ENCODE peak calls at places on chromosomes 12 and 14, in six cellular contexts. P, M, E, B, Z and A are unnamed samples.

GRCh38 chr12:102216086-102216691 is 18.6 kb upstream of the PMCH start:
- DNase-seq in P (no peak), M (peak), E (no peak), B (no peak), Z (no peak), A (no peak)

GRCh38 chr12:101671157-101671791 is 26.2 kb upstream of the CHPT1 start:
- DNase-seq in P (no peak), M (no peak), E (no peak), B (peak), Z (peak), A (no peak)

GRCh38 chr12:29640589-29641345 is 143.0 kb downstream of the TMTC1 start:
- DNase-seq in P (no peak), M (no peak), E (peak), B (no peak), Z (peak), A (no peak)

GRCh38 chr14:69107407-69108003 is 45.4 kb downstream of the DCAF5 start:
- DNase-seq in P (peak), M (peak), E (peak), B (no peak), Z (no peak), A (no peak)

GRCh38 chr14:68471029-68471963 is 321.6 kb downstream of the ZFP36L1 start:
- DNase-seq in P (peak), M (no peak), E (no peak), B (no peak), Z (no peak), A (no peak)

GRCh38 chr14:24277606-24278321 is 6.4 kb upstream of the RABGGTA start:
- DNase-seq in P (no peak), M (no peak), E (no peak), B (peak), Z (peak), A (no peak)

GRCh38 chr12:102757154-102757873 is 159.7 kb downstream of the PAH start:
- DNase-seq in P (no peak), M (no peak), E (peak), B (no peak), Z (peak), A (no peak)

GRCh38 chr12:113113397-113113796 is 22.2 kb downstream of the RASAL1 start:
- DNase-seq in P (no peak), M (no peak), E (no peak), B (no peak), Z (no peak), A (no peak)

GRCh38 chr12:121245031-121245430 is 35.1 kb downstream of the P2RX4 start:
- DNase-seq in P (no peak), M (no peak), E (no peak), B (no peak), Z (no peak), A (no peak)

GRCh38 chr14:96051642-96052540 is 12.7 kb downstream of the C14orf132 start:
- DNase-seq in P (no peak), M (no peak), E (no peak), B (no peak), Z (no peak), A (no peak)

GRCh38 chr12:11513288-11513687 is 117.9 kb upstream of the PRB2 start:
- DNase-seq in P (no peak), M (no peak), E (no peak), B (no peak), Z (no peak), A (no peak)

GRCh38 chr12:116964004-116964739 is 53.4 kb downstream of the FBXW8 start:
- DNase-seq in P (no peak), M (no peak), E (no peak), B (no peak), Z (no peak), A (no peak)

GRCh38 chr12:93786669-93787397 is 109.7 kb downstream of the CRADD start:
- DNase-seq in P (no peak), M (peak), E (no peak), B (no peak), Z (no peak), A (no peak)

GRCh38 chr12:28114488-28114887 is 75.8 kb upstream of the CCDC91 start:
- DNase-seq in P (no peak), M (no peak), E (no peak), B (no peak), Z (no peak), A (no peak)

GRCh38 chr12:66388512-66388911 is 86.2 kb downstream of the HELB start:
- DNase-seq in P (no peak), M (no peak), E (no peak), B (peak), Z (no peak), A (no peak)

GRCh38 chr14:74656964-74657363 is 44.9 kb upstream of the LTBP2 start:
- DNase-seq in P (no peak), M (no peak), E (no peak), B (no peak), Z (no peak), A (no peak)

GRCh38 chr12:124044021-124044420 is 71.0 kb downstream of the ZNF664 start:
- DNase-seq in P (no peak), M (no peak), E (no peak), B (no peak), Z (no peak), A (no peak)
- TF ChIP-seq CTCF in P (no peak), M (no peak), E (no peak), B (no peak), Z (no peak), A (no peak)

GRCh38 chr14:39109893-39110715 is 4.0 kb upstream of the GEMIN2 start:
- DNase-seq in P (no peak), M (no peak), E (no peak), B (no peak), Z (no peak), A (no peak)

GRCh38 chr14:39108791-39109190 is 5.3 kb upstream of the GEMIN2 start:
- DNase-seq in P (no peak), M (no peak), E (no peak), B (no peak), Z (no peak), A (no peak)

GRCh38 chr14:39113685-39114072 is 444 bp upstream of the GEMIN2 start:
- DNase-seq in P (no peak), M (no peak), E (no peak), B (no peak), Z (no peak), A (no peak)

GRCh38 chr14:39114073-39114838 is at the start of gene GEMIN2:
- DNase-seq in P (peak), M (peak), E (peak), B (peak), Z (peak), A (peak)
- H3K27ac ChIP-seq in P (peak), M (peak), E (peak), B (peak), Z (peak), A (peak)

DNA sequence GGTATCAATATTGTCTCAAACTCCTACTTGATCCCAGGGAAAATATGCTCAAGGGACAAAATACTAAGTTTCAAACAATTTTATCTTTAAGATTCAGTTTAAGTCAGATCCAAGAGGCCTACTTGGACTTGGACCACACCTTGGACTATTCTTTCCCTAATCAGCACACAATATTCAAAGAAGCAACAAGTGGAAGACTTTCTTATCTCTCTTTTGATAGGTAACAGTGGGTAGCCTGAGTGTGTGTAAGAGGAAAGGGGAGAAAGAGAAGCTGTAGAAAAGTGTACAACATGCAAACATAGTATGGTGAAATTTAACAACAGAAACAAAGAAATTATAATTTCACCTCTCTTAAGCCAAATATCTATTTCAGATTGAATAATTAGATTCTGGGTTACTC is 6.5 kb downstream of the CERS5 start:
- DNase-seq in P (no peak), M (no peak), E (no peak), B (no peak), Z (no peak), A (no peak)
- H3K4me3 ChIP-seq in P (no peak), M (no peak), E (no peak), B (no peak), Z (no peak), A (no peak)

GRCh38 chr14:60514378-60515243 is 5.7 kb downstream of the SIX6 start:
- DNase-seq in P (peak), M (no peak), E (no peak), B (no peak), Z (no peak), A (peak)
- TF ChIP-seq CTCF in P (peak), M (peak), E (peak), B (peak), Z (peak), A (peak)

GRCh38 chr12:6792522-6793201 is 3.3 kb downstream of the CD4 start:
- DNase-seq in P (no peak), M (no peak), E (no peak), B (peak), Z (peak), A (no peak)
- H3K27ac ChIP-seq in P (no peak), M (no peak), E (no peak), B (peak), Z (peak), A (peak)

GRCh38 chr14:70602254-70602653 is 1.8 kb upstream of the MED6 start:
- DNase-seq in P (no peak), M (no peak), E (no peak), B (no peak), Z (no peak), A (no peak)
- H3K4me3 ChIP-seq in P (no peak), M (no peak), E (no peak), B (no peak), Z (no peak), A (no peak)

GRCh38 chr14:103220982-103221641 is 97.9 kb downstream of the TNFAIP2 start:
- DNase-seq in P (no peak), M (no peak), E (no peak), B (no peak), Z (no peak), A (no peak)
- TF ChIP-seq CTCF in P (no peak), M (no peak), E (no peak), B (no peak), Z (no peak), A (no peak)

GRCh38 chr14:53236708-53237107 is 83.6 kb upstream of the DDHD1 start:
- DNase-seq in P (no peak), M (no peak), E (no peak), B (no peak), Z (no peak), A (no peak)
- H3K27ac ChIP-seq in P (no peak), M (peak), E (no peak), B (no peak), Z (peak), A (no peak)

GRCh38 chr14:92297818-92298595 is 25.0 kb upstream of the SLC24A4 start:
- DNase-seq in P (no peak), M (no peak), E (no peak), B (no peak), Z (no peak), A (no peak)
- H3K4me3 ChIP-seq in P (no peak), M (no peak), E (no peak), B (no peak), Z (no peak), A (no peak)

GRCh38 chr12:76948895-76949294 is 70.1 kb upstream of the CSRP2 start:
- DNase-seq in P (no peak), M (no peak), E (no peak), B (no peak), Z (no peak), A (no peak)

GRCh38 chr12:76947270-76947669 is 68.5 kb upstream of the CSRP2 start:
- DNase-seq in P (no peak), M (no peak), E (no peak), B (no peak), Z (no peak), A (no peak)

GRCh38 chr12:76957306-76957705 is 78.5 kb upstream of the CSRP2 start:
- DNase-seq in P (no peak), M (no peak), E (no peak), B (no peak), Z (no peak), A (no peak)

GRCh38 chr12:76952995-76953394 is 74.2 kb upstream of the CSRP2 start:
- DNase-seq in P (no peak), M (no peak), E (no peak), B (no peak), Z (no peak), A (no peak)
- TF ChIP-seq CTCF in P (no peak), M (no peak), E (no peak), B (no peak), Z (no peak), A (no peak)